ENCODE peak calls at places on chromosomes 1 and 21, in ten cellular contexts. E is right atrium auricular region, C is cardiac fibroblast, G is epithelial cell of esophagus, J is breast epithelium, U is IMR-90, R is keratinocyte, N is PC-9, L is pancreas, X is tibial artery. O is an unnamed sample.

GRCh38 chr1:9591669-9592509 is 3.2 kb downstream of the TMEM201 start:
- DNase-seq in E (no peak), C (no peak), G (no peak), J (peak), U (no peak), R (no peak), N (no peak), L (peak), X (no peak), O (no peak)

GRCh38 chr21:29904359-29905282 is 35.2 kb downstream of the GRIK1 start:
- DNase-seq in E (no peak), C (peak), G (peak), J (no peak), U (no peak), R (no peak), N (no peak), L (no peak), X (no peak), O (no peak)

GRCh38 chr1:158145173-158145719 is 35.4 kb upstream of the CD1D start:
- DNase-seq in E (peak), C (peak), G (peak), J (peak), U (peak), R (no peak), N (no peak), L (no peak), X (no peak), O (no peak)

GRCh38 chr1:196486346-196486745 is 121.9 kb downstream of the KCNT2 start:
- DNase-seq in E (no peak), C (no peak), G (no peak), J (no peak), U (no peak), R (no peak), N (no peak), L (no peak), X (no peak), O (no peak)

GRCh38 chr1:84782311-84782771 is 92.1 kb upstream of the SSX2IP start:
- DNase-seq in E (no peak), C (peak), G (peak), J (no peak), U (peak), R (no peak), N (peak), L (peak), X (peak), O (no peak)

GRCh38 chr1:51622455-51622913 is 5.6 kb downstream of the OSBPL9 start:
- DNase-seq in E (peak), C (peak), G (peak), J (peak), U (peak), R (peak), N (peak), L (no peak), X (peak), O (peak)

GRCh38 chr1:14970115-14970798 is 183.3 kb upstream of the TMEM51 start:
- DNase-seq in E (peak), C (peak), G (peak), J (no peak), U (peak), R (peak), N (no peak), L (no peak), X (peak), O (peak)

GRCh38 chr1:157419845-157420542 is 132.3 kb downstream of the FCRL5 start:
- DNase-seq in E (no peak), C (no peak), G (no peak), J (no peak), U (no peak), R (no peak), N (no peak), L (no peak), X (no peak), O (no peak)

GRCh38 chr1:70556541-70556940 is 145.5 kb downstream of the CTH start:
- DNase-seq in E (no peak), C (no peak), G (no peak), J (no peak), U (no peak), R (no peak), N (no peak), L (no peak), X (no peak), O (no peak)

GRCh38 chr21:23017989-23018388 is 2019.8 kb downstream of the NCAM2 start:
- DNase-seq in E (no peak), C (no peak), G (no peak), J (no peak), U (no peak), R (no peak), N (no peak), L (no peak), X (no peak), O (no peak)

GRCh38 chr1:227768640-227769039 is 33.4 kb downstream of the SNAP47 start:
- DNase-seq in E (no peak), C (no peak), G (no peak), J (no peak), U (no peak), R (no peak), N (no peak), L (no peak), X (no peak), O (no peak)

GRCh38 chr1:173095632-173096031 is 44.9 kb upstream of the TNFSF18 start:
- DNase-seq in E (no peak), C (peak), G (peak), J (no peak), U (peak), R (no peak), N (no peak), L (no peak), X (no peak), O (peak)

GRCh38 chr1:165288301-165289120 is 68.0 kb downstream of the LMX1A start:
- DNase-seq in E (no peak), C (no peak), G (no peak), J (no peak), U (no peak), R (no peak), N (no peak), L (no peak), X (no peak), O (no peak)

GRCh38 chr1:89167590-89168215 is 8.1 kb downstream of the GBP7 start:
- DNase-seq in E (no peak), C (no peak), G (no peak), J (no peak), U (no peak), R (no peak), N (no peak), L (no peak), X (no peak), O (no peak)

GRCh38 chr1:7827134-7827955 is 25.5 kb downstream of the UTS2 start:
- DNase-seq in E (no peak), C (no peak), G (no peak), J (no peak), U (no peak), R (no peak), N (no peak), L (no peak), X (no peak), O (no peak)

GRCh38 chr1:206674745-206675175 is 9.9 kb upstream of the MAPKAPK2 start:
- DNase-seq in E (no peak), C (peak), G (peak), J (peak), U (peak), R (peak), N (peak), L (no peak), X (peak), O (peak)

GRCh38 chr1:111503585-111504060 is at the start of the genes ADORA3 and TMIGD3:
- DNase-seq in E (no peak), C (no peak), G (no peak), J (no peak), U (no peak), R (no peak), N (no peak), L (no peak), X (peak), O (no peak)

GRCh38 chr1:111496398-111496797 is 7.0 kb downstream of the ADORA3 start:
- DNase-seq in E (no peak), C (no peak), G (no peak), J (no peak), U (no peak), R (no peak), N (no peak), L (no peak), X (no peak), O (no peak)

GRCh38 chr1:111497592-111497991 is 5.8 kb downstream of the ADORA3 start:
- DNase-seq in E (no peak), C (no peak), G (no peak), J (no peak), U (no peak), R (no peak), N (no peak), L (no peak), X (no peak), O (no peak)

GRCh38 chr1:111504097-111504496 is 664 bp upstream of the ADORA3 start:
- DNase-seq in E (no peak), C (no peak), G (no peak), J (no peak), U (no peak), R (no peak), N (no peak), L (no peak), X (no peak), O (no peak)

DNA sequence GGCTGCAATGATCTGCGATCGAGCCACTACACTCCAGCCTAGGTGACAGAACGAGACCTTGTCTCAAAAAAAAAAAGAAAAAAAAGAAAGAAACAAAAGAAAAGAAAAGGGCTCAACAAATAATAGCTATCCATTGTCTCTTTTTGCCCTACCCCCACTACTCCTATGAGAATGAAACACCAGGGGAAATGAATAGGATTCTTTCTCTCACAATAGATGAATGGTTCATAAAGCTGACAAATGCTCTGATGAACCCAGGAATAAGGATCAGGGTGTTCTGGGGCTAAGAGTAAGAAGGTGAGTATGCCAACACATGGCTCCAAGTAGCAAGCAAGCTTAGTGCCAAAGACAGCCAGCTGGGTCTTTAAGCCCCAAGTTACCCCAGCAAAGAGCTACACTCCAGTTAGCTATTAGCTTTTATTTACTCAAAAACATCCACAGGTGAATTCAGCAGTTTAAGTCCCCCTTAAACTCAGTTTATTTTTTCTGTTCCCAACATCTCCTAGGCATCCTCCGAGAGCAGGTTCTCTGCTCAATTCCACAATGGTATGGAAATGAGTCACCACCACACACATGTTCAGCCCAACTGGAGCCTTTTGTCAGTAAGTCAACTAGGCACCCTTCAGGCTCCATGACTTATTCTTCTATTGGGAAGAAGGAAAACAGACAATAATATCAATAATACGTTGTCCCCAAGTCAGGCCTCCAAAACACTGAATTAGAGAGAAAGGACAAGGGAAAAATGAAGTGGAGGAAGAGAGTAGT is 4.2 kb downstream of the ADORA3 start:
- DNase-seq in E (no peak), C (peak), G (peak), J (no peak), U (no peak), R (no peak), N (no peak), L (no peak), X (no peak), O (no peak)
- H3K4me3 ChIP-seq in E (no peak), C (no peak), G (no peak), J (no peak), U (no peak), R (no peak), N (no peak), L (no peak), X (no peak), O (no peak)

DNA sequence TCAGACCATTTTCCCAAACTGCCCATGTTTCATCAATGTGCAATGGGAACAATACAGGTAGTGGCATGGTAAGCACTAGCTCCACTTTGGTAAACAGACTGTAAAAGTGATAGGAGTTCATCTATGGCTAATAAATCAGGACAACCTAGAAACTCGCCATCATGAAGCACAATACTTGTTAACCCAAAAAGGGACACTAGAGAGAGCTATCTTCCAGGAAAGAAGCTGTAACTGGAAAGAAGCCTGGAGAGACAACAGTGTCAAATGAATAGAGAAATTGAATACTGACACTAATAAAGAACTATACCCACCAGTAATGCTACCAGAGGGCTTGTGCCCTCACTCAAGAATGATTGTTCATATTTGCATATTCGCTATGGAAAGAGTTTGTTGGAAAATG is 164.7 kb upstream of the RGS18 start:
- DNase-seq in E (no peak), C (peak), G (peak), J (no peak), U (peak), R (no peak), N (no peak), L (no peak), X (no peak), O (no peak)
- TF ChIP-seq CTCF in E (peak), C (no peak), G (peak), J (no peak), U (peak), R (peak), N (no peak), L (no peak), X (no peak), O (no peak)

DNA sequence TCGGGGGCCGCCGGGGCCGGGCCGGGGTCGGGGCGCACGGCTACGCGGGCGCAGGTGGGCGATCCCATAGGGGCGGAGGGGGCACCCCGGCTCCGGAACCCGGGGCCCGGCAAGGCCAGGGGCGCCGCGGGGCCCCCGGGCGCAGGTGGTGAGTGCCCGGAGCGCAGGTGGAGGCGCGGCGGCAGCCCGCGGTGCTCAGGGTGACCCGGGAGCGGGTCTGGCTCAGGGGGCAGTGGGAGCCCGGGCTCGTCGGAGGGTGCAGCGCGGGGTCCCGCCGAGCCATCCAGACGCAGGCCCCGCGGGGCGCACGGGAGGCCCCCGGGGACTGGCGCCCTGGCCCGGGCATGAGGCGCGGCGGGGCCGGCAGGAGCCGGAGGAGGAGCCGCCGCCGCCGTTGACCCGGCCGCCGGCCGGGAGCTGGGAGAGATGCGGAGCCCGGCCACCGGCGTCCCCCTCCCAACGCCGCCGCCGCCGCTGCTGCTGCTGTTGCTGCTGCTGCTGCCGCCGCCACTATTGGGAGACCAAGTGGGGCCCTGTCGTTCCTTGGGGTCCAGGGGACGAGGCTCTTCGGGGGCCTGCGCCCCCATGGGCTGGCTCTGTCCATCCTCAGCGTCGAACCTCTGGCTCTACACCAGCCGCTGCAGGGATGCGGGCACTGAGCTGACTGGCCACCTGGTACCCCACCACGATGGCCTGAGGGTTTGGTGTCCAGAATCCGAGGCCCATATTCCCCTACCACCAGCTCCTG is 489 bp downstream of the CELSR2 start:
- DNase-seq in E (no peak), C (no peak), G (no peak), J (no peak), U (no peak), R (no peak), N (no peak), L (peak), X (no peak), O (no peak)
- H3K4me3 ChIP-seq in E (peak), C (peak), G (peak), J (peak), U (peak), R (peak), N (peak), L (peak), X (peak), O (peak)

DNA sequence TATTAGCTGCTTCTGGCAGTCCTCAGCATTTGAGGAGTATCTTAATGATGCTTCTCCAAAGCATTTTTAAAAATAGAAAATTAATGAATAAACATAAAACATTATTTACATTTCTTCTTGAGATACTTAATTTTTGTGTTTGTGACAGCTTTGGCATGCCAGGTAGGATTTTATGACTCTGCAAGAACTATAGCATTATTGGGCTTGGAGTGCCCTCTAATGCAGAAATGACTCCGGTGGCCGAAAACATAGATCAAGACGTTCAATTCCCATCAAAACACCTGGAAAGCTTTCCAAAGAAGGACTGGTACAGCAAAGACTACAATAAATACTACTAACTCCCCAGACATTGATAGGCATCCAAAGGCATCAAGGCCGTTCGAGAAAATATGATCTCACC is 366.4 kb upstream of the CXADR start:
- DNase-seq in E (no peak), C (no peak), G (no peak), J (no peak), U (no peak), R (no peak), N (no peak), L (no peak), X (no peak), O (no peak)
- TF ChIP-seq CTCF in E (no peak), C (no peak), G (no peak), J (no peak), U (no peak), R (no peak), N (peak), L (no peak), X (no peak), O (no peak)

GRCh38 chr1:193418745-193419058 is 232.3 kb upstream of the B3GALT2 start:
- DNase-seq in E (no peak), C (no peak), G (no peak), J (no peak), U (no peak), R (no peak), N (no peak), L (no peak), X (no peak), O (no peak)
- H3K4me3 ChIP-seq in E (peak), C (peak), G (no peak), J (peak), U (peak), R (peak), N (peak), L (no peak), X (peak), O (no peak)

GRCh38 chr1:56520202-56520601 is 59.2 kb downstream of the PLPP3 start:
- DNase-seq in E (no peak), C (peak), G (peak), J (no peak), U (no peak), R (no peak), N (no peak), L (no peak), X (no peak), O (no peak)

GRCh38 chr1:56525463-56526155 is 53.8 kb downstream of the PLPP3 start:
- DNase-seq in E (no peak), C (peak), G (peak), J (no peak), U (peak), R (no peak), N (no peak), L (no peak), X (peak), O (no peak)

GRCh38 chr1:56524263-56524662 is 55.1 kb downstream of the PLPP3 start:
- DNase-seq in E (no peak), C (no peak), G (no peak), J (no peak), U (no peak), R (no peak), N (no peak), L (no peak), X (no peak), O (no peak)

GRCh38 chr1:56526571-56527174 is 52.7 kb downstream of the PLPP3 start:
- DNase-seq in E (no peak), C (no peak), G (peak), J (no peak), U (peak), R (no peak), N (no peak), L (no peak), X (no peak), O (no peak)

GRCh38 chr1:56522680-56523079 is 56.7 kb downstream of the PLPP3 start:
- DNase-seq in E (no peak), C (no peak), G (no peak), J (no peak), U (no peak), R (no peak), N (no peak), L (no peak), X (no peak), O (no peak)
- TF ChIP-seq CTCF in E (no peak), C (no peak), G (no peak), J (no peak), U (no peak), R (no peak), N (no peak), L (no peak), X (no peak), O (no peak)

GRCh38 chr1:243791586-243792267 is 58.3 kb downstream of the AKT3 start:
- DNase-seq in E (no peak), C (peak), G (no peak), J (no peak), U (no peak), R (no peak), N (no peak), L (no peak), X (peak), O (no peak)
- H3K4me3 ChIP-seq in E (no peak), C (no peak), G (no peak), J (no peak), U (no peak), R (no peak), N (no peak), L (no peak), X (no peak), O (no peak)

DNA sequence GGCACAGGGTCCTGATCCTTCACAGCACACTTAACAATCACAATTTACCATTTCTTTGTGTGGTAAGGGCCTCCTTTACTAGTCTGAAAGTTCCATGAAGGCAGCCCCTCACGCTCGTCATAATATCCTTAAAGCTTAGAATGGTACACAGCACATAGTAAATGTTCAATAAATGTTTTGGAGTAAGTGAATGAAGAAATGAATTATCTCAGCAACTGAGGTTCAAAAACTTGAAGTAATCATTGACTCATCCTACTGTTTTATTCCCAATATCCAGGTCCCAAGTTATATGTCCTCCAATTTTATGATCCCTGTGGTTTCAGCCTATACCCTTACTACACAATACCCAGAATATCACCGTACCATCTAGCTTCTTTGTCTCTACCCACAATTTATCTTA is 2.2 kb upstream of the C1orf162 start:
- DNase-seq in E (no peak), C (no peak), G (no peak), J (no peak), U (no peak), R (no peak), N (no peak), L (no peak), X (no peak), O (no peak)
- TF ChIP-seq CTCF in E (no peak), C (no peak), G (no peak), J (no peak), U (no peak), R (no peak), N (no peak), L (no peak), X (no peak), O (no peak)

DNA sequence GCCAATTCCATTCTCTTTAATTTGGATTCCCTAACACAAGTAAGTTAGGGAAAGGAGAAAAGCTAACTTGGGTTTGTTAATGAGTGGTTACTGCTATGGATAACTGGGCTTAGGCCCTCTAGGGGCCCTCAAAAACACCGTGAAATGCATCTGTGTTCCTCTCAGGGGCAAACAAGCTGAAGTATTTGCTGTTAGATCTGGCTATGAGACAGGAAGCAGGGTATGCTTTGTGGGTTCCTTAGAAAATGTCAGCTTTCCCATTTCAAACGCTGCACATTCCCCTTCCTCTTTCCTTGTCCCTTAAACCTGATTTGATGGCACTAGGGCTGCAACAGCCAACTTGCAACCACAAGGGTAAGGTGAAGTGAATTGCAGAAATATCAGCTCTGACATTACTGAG is 5.7 kb upstream of the CAP1 start:
- DNase-seq in E (no peak), C (no peak), G (no peak), J (no peak), U (no peak), R (no peak), N (no peak), L (no peak), X (no peak), O (no peak)
- H3K4me3 ChIP-seq in E (no peak), C (no peak), G (no peak), J (no peak), U (no peak), R (no peak), N (no peak), L (no peak), X (no peak), O (no peak)

GRCh38 chr1:208475951-208476824 is 232.0 kb upstream of the PLXNA2 start:
- DNase-seq in E (peak), C (no peak), G (no peak), J (no peak), U (no peak), R (no peak), N (no peak), L (no peak), X (no peak), O (no peak)
- TF ChIP-seq CTCF in E (peak), C (no peak), G (no peak), J (no peak), U (peak), R (no peak), N (no peak), L (no peak), X (no peak), O (peak)

O was measured in kidney epithelial cell.